ENCODE peak calls at places on chromosome 4, in seven cellular contexts. One of them, this sample, is unnamed.

GRCh38 chr4:52585379-52585778 is 73.7 kb downstream of the USP46 start:
- DNase-seq in PC-3: no peak
- DNase-seq in neural progenitor cell: no peak
- DNase-seq in body of pancreas: no peak
- DNase-seq in spleen: no peak
- DNase-seq in esophagus squamous epithelium: no peak
- DNase-seq in lung: no peak
- DNase-seq in this sample: no peak

GRCh38 chr4:7410470-7410869 is 24.3 kb downstream of the PSAPL1 start:
- DNase-seq in spleen: no peak
- DNase-seq in esophagus squamous epithelium: no peak
- DNase-seq in neural progenitor cell: no peak
- DNase-seq in body of pancreas: no peak
- DNase-seq in lung: no peak
- DNase-seq in PC-3: no peak
- DNase-seq in this sample: no peak

GRCh38 chr4:155667538-155668511 is 1.2 kb downstream of the GUCY1A1 start:
- DNase-seq in body of pancreas: peak; percentile 36
- DNase-seq in spleen: peak; percentile 82
- DNase-seq in esophagus squamous epithelium: no peak
- DNase-seq in lung: peak; percentile 37
- DNase-seq in PC-3: peak; percentile 45
- DNase-seq in neural progenitor cell: peak; percentile 70
- DNase-seq in this sample: peak; percentile 6

GRCh38 chr4:86838141-86838540 is 11.0 kb downstream of the SLC10A6 start:
- DNase-seq in body of pancreas: no peak
- DNase-seq in lung: no peak
- DNase-seq in PC-3: no peak
- DNase-seq in neural progenitor cell: no peak
- DNase-seq in spleen: no peak
- DNase-seq in esophagus squamous epithelium: no peak
- DNase-seq in this sample: no peak

GRCh38 chr4:183960912-183961569 is 55.9 kb downstream of the STOX2 start:
- DNase-seq in lung: no peak
- DNase-seq in PC-3: peak; percentile 24
- DNase-seq in body of pancreas: no peak
- DNase-seq in neural progenitor cell: no peak
- DNase-seq in esophagus squamous epithelium: no peak
- DNase-seq in spleen: no peak
- DNase-seq in this sample: no peak

GRCh38 chr4:147678796-147679549 is 5.0 kb downstream of the PRMT9 start:
- DNase-seq in esophagus squamous epithelium: no peak
- DNase-seq in neural progenitor cell: no peak
- DNase-seq in PC-3: peak; percentile 7
- DNase-seq in lung: no peak
- DNase-seq in spleen: no peak
- DNase-seq in body of pancreas: no peak
- DNase-seq in this sample: no peak

GRCh38 chr4:36757623-36758311 is 476.4 kb downstream of the DTHD1 start:
- DNase-seq in lung: no peak
- DNase-seq in esophagus squamous epithelium: no peak
- DNase-seq in body of pancreas: no peak
- DNase-seq in spleen: no peak
- DNase-seq in PC-3: no peak
- DNase-seq in neural progenitor cell: no peak
- DNase-seq in this sample: no peak

GRCh38 chr4:122552898-122553297 is 68.0 kb downstream of the IL21 start:
- DNase-seq in neural progenitor cell: no peak
- DNase-seq in spleen: no peak
- DNase-seq in esophagus squamous epithelium: no peak
- DNase-seq in lung: no peak
- DNase-seq in body of pancreas: no peak
- DNase-seq in PC-3: no peak
- DNase-seq in this sample: no peak

GRCh38 chr4:89800527-89801103 is 36.3 kb downstream of the SNCA start:
- DNase-seq in PC-3: peak; percentile 42
- DNase-seq in spleen: no peak
- DNase-seq in neural progenitor cell: peak; percentile 33
- DNase-seq in lung: no peak
- DNase-seq in esophagus squamous epithelium: no peak
- DNase-seq in body of pancreas: no peak
- DNase-seq in this sample: peak; percentile 24

GRCh38 chr4:18138076-18138665 is 116.6 kb upstream of the LCORL start:
- DNase-seq in body of pancreas: no peak
- DNase-seq in PC-3: no peak
- DNase-seq in lung: no peak
- DNase-seq in esophagus squamous epithelium: no peak
- DNase-seq in spleen: no peak
- DNase-seq in neural progenitor cell: no peak
- DNase-seq in this sample: no peak

GRCh38 chr4:52946811-52947210 is 84.7 kb downstream of the RASL11B start:
- DNase-seq in esophagus squamous epithelium: no peak
- DNase-seq in neural progenitor cell: peak; percentile 40
- DNase-seq in spleen: no peak
- DNase-seq in PC-3: no peak
- DNase-seq in lung: no peak
- DNase-seq in body of pancreas: no peak
- DNase-seq in this sample: no peak

GRCh38 chr4:17327587-17327986 is 184.3 kb downstream of the QDPR start:
- DNase-seq in lung: no peak
- DNase-seq in esophagus squamous epithelium: no peak
- DNase-seq in PC-3: no peak
- DNase-seq in spleen: no peak
- DNase-seq in neural progenitor cell: no peak
- DNase-seq in body of pancreas: no peak
- DNase-seq in this sample: no peak

GRCh38 chr4:95889662-95890061 is 49.8 kb downstream of the PDHA2 start:
- DNase-seq in spleen: no peak
- DNase-seq in lung: no peak
- DNase-seq in PC-3: peak; percentile 6
- DNase-seq in neural progenitor cell: peak; percentile 18
- DNase-seq in esophagus squamous epithelium: no peak
- DNase-seq in body of pancreas: no peak
- DNase-seq in this sample: peak; percentile 61

GRCh38 chr4:169070071-169070894 is 60.2 kb upstream of the CBR4 start:
- DNase-seq in spleen: no peak
- DNase-seq in neural progenitor cell: peak; percentile 70
- DNase-seq in PC-3: peak; percentile 97
- DNase-seq in esophagus squamous epithelium: no peak
- DNase-seq in body of pancreas: peak; percentile 25
- DNase-seq in lung: peak; percentile 52
- DNase-seq in this sample: peak; percentile 95

GRCh38 chr4:100420571-100420970 is 97.3 kb downstream of the EMCN start:
- DNase-seq in esophagus squamous epithelium: no peak
- DNase-seq in spleen: no peak
- DNase-seq in body of pancreas: no peak
- DNase-seq in neural progenitor cell: no peak
- DNase-seq in lung: no peak
- DNase-seq in PC-3: peak; percentile 2
- DNase-seq in this sample: no peak

DNA sequence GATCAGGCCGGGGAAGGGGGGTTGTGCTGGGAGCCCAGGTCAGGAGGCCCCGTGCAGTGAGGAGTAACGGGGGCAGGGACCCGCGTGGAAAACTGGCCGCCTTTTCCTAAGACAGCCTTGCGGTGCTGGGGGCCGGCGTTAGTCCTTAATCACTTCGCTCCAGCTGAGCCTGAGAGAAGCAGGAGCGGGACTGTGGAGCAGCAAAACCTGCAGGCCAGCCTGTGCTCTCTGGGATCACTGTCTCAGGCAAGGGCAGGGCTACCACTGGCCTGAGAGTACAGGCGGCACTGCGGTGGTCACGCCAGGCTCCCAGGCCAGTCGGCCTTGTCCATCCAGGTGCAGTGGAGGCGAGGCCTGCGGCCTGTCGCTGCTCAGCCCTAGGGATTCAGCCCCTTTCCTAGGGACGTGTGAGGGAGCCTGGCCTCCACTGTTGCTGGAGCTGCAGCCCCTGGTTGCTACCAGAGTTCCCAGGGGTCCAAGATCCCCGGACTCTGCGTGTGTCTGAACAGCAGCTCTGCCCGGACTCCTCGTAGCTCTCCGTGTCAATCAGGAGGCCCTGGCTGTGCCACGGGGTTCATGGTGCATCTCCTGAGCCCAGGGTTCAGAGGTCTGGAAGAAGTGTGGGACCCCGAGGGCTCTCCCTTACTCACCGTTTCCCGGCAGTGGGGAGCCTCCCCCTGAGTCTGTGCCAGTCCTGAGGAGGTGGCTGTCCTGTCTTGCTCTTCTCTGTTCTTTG is 2141.7 kb upstream of the TENM3 start:
- DNase-seq in esophagus squamous epithelium: no peak
- DNase-seq in PC-3: no peak
- DNase-seq in body of pancreas: no peak
- DNase-seq in neural progenitor cell: no peak
- DNase-seq in lung: no peak
- DNase-seq in spleen: peak; percentile 70
- DNase-seq in this sample: no peak
- H3K27ac ChIP-seq in esophagus squamous epithelium: no peak overlapping the region
- H3K27ac ChIP-seq in PC-3: no peak overlapping the region
- H3K27ac ChIP-seq in body of pancreas: no peak overlapping the region
- H3K27ac ChIP-seq in neural progenitor cell: no peak overlapping the region
- H3K27ac ChIP-seq in lung: no peak overlapping the region
- H3K27ac ChIP-seq in spleen: no peak overlapping the region
- H3K27ac ChIP-seq in this sample: no peak overlapping the region

GRCh38 chr4:113147498-113148231 is 98.2 kb downstream of the ANK2 start:
- DNase-seq in lung: no peak
- DNase-seq in PC-3: no peak
- DNase-seq in spleen: no peak
- DNase-seq in body of pancreas: no peak
- DNase-seq in esophagus squamous epithelium: no peak
- DNase-seq in neural progenitor cell: no peak
- DNase-seq in this sample: no peak

GRCh38 chr4:113146876-113147358 is 97.5 kb downstream of the ANK2 start:
- DNase-seq in lung: no peak
- DNase-seq in body of pancreas: peak; percentile 22
- DNase-seq in esophagus squamous epithelium: no peak
- DNase-seq in neural progenitor cell: no peak
- DNase-seq in PC-3: no peak
- DNase-seq in spleen: no peak
- DNase-seq in this sample: no peak

GRCh38 chr4:113145147-113145518 is 95.7 kb downstream of the ANK2 start:
- DNase-seq in PC-3: no peak
- DNase-seq in neural progenitor cell: no peak
- DNase-seq in lung: no peak
- DNase-seq in body of pancreas: no peak
- DNase-seq in esophagus squamous epithelium: no peak
- DNase-seq in spleen: no peak
- DNase-seq in this sample: no peak

GRCh38 chr4:113148925-113149324 is 99.5 kb downstream of the ANK2 start:
- DNase-seq in body of pancreas: no peak
- DNase-seq in lung: no peak
- DNase-seq in neural progenitor cell: no peak
- DNase-seq in spleen: no peak
- DNase-seq in esophagus squamous epithelium: no peak
- DNase-seq in PC-3: peak; percentile 57
- DNase-seq in this sample: no peak

DNA sequence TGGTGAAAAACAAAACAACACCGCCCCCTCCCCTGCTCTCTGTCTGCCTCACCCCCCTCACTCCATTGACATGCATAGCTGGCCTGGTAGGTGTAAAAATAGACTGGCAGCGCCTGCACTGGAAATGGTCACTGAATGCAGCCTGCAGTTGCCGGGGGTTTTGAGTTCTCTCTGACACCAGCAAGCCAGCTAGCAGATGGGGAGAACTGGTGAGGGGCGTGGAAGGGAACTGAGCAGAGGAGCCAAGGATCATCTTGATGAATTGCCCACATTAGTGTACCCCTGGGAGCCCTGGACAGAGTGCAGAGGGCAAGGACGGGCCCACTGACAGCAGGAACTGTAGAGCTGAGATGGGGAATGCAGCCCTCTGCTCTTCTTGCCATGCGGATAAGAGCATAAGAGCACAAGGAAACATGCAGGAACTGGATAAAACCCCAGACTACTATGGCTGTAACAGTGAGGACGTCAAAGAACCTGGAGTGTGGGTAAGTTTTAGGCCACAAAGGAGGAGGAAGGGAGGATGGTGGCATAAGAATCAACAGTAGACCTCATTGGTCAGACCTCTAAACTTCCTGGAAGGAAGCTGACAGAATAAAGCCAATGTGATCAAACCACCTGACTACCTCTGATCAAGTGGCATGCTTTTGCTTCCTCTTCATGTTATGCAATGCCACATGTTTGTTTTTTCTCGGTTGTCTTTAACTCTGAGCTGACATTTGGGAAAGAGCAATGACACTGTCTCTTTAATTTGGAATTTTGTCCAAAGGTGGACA is 96.3 kb downstream of the ANK2 start:
- DNase-seq in PC-3: no peak
- DNase-seq in body of pancreas: no peak
- DNase-seq in esophagus squamous epithelium: no peak
- DNase-seq in spleen: no peak
- DNase-seq in neural progenitor cell: peak; percentile 64
- DNase-seq in lung: no peak
- DNase-seq in this sample: no peak
- H3K4me3 ChIP-seq in PC-3: no peak overlapping the region
- H3K4me3 ChIP-seq in body of pancreas: no peak overlapping the region
- H3K4me3 ChIP-seq in esophagus squamous epithelium: no peak overlapping the region
- H3K4me3 ChIP-seq in spleen: no peak overlapping the region
- H3K4me3 ChIP-seq in neural progenitor cell: no peak overlapping the region
- H3K4me3 ChIP-seq in lung: no peak overlapping the region
- H3K4me3 ChIP-seq in this sample: no peak overlapping the region

GRCh38 chr4:73069338-73070071 is at the start of gene COX18:
- DNase-seq in spleen: peak; percentile 99
- DNase-seq in body of pancreas: peak; percentile 98
- DNase-seq in esophagus squamous epithelium: peak; percentile 81
- DNase-seq in PC-3: peak; percentile 100
- DNase-seq in lung: peak; percentile 98
- DNase-seq in neural progenitor cell: peak; percentile 97
- DNase-seq in this sample: peak; percentile 98
- TF ChIP-seq CTCF in spleen: no peak
- TF ChIP-seq CTCF in body of pancreas: no peak
- TF ChIP-seq CTCF in esophagus squamous epithelium: no peak
- TF ChIP-seq CTCF in PC-3: no peak
- TF ChIP-seq CTCF in lung: no peak
- TF ChIP-seq CTCF in neural progenitor cell: peak; percentile 10
- TF ChIP-seq CTCF in this sample: peak; percentile 2

DNA sequence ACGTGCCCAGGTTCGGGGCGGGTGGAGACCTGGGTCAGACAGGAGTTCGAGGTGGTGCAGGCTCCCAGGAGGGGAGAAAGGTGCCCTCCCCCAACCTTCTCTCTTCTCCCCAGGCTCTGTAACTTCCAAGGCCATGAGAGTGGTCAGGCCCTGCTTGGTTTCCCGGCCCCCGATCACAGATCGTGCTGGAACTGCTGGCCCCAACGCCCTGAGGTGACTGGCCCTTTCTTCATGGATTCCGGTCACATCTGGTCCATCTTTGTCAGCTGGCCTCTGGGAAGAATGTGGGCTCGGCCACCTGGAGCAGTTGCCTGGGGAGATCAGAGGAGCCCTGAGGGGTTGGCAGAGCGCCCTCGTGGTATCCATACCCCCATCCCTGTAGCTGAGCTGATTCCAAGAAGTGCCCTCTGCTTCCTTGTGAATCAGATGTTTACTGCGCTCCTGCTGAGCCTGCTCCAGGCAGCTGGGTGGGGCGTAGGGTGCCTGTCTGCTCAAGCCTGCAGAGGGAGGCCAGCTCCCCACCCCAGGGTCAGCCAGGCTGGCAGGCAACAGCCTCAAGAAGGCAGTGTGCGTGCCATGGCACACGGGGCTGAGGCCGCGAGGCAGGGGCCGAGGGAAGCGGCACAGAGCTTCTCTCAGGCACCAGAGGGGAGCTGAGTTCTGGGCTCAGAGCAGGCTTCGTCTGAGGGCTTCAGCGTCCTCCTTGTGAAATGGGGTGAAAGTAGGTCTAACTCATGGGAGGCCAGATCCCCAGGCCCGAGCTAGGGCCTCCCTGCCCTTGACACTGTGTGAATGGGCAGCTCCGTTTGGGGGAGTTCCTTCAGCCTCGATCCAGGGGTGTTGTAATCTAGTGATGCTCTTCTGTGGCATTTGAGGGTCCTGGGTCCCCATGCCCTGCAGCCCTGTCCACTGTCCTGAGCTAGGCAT is 3.6 kb downstream of the SH3BP2 start:
- DNase-seq in esophagus squamous epithelium: no peak
- DNase-seq in neural progenitor cell: peak; percentile 31
- DNase-seq in PC-3: peak; percentile 58
- DNase-seq in lung: no peak
- DNase-seq in spleen: peak; percentile 83
- DNase-seq in body of pancreas: peak; percentile 91
- DNase-seq in this sample: no peak
- H3K27ac ChIP-seq in esophagus squamous epithelium: peak overlapping the region; percentile 89
- H3K27ac ChIP-seq in neural progenitor cell: no peak overlapping the region
- H3K27ac ChIP-seq in PC-3: no peak overlapping the region
- H3K27ac ChIP-seq in lung: no peak overlapping the region
- H3K27ac ChIP-seq in spleen: peak overlapping the region; percentile 86
- H3K27ac ChIP-seq in body of pancreas: peak overlapping the region; percentile 84
- H3K27ac ChIP-seq in this sample: no peak overlapping the region

This sample was measured in brain microvascular endothelial cell.